ENCODE peak calls at places on chromosomes 11 and 22, in five cellular contexts. Q, P, V, U and C are unnamed samples.

GRCh38 chr11:116525961-116526495 is 246.8 kb downstream of the BUD13 start:
- DNase-seq in U (no peak), V (no peak), Q (no peak), P (no peak), C (no peak)

GRCh38 chr11:83105167-83105566 is 33.5 kb upstream of the RAB30 start:
- DNase-seq in P (no peak), U (no peak), Q (no peak), V (no peak), C (no peak)

GRCh38 chr11:30758946-30759501 is 172.9 kb upstream of the MPPED2 start:
- DNase-seq in P (no peak), V (no peak), Q (no peak), U (no peak), C (no peak)

GRCh38 chr11:2671748-2672147 is 28.0 kb downstream of the KCNQ1OT1 start:
- DNase-seq in V (no peak), P (no peak), U (no peak), Q (no peak), C (no peak)

GRCh38 chr22:31891366-31892079 is 52.8 kb upstream of the YWHAH start:
- DNase-seq in Q (no peak), U (no peak), V (peak), P (no peak), C (no peak)

GRCh38 chr11:117239295-117239694 is 6.8 kb downstream of the RNF214 start:
- DNase-seq in V (no peak), P (peak), U (no peak), Q (no peak), C (peak)

GRCh38 chr22:19964701-19965386 is 23.2 kb upstream of the TXNRD2 start:
- DNase-seq in V (no peak), P (no peak), U (no peak), Q (no peak), C (no peak)

GRCh38 chr11:86785576-86785975 is 14.8 kb upstream of the PRSS23 start:
- DNase-seq in V (no peak), U (no peak), P (no peak), Q (no peak), C (no peak)

GRCh38 chr11:113681282-113681681 is 24.8 kb downstream of the TMPRSS5 start:
- DNase-seq in P (no peak), Q (no peak), V (no peak), U (no peak), C (no peak)